ENCODE peak calls at places on chromosomes 2 and 18, in ten cellular contexts. One of them, this sample, is unnamed.

GRCh38 chr2:231680284-231680991 is 27.9 kb upstream of the PTMA start:
- DNase-seq in mesenteric fat pad: no peak
- DNase-seq in stimulated activated CD4-positive, alpha-beta T cell treated with anti-CD3 and anti-CD28 coated beads, Interleukin-1b, Interleukin-23, amount 100 ng/mL, for 4 hours: no peak
- DNase-seq in T1000: no peak
- DNase-seq in esophagus muscularis mucosa: no peak
- DNase-seq in colonic mucosa: peak
- DNase-seq in cardiac fibroblast: no peak
- DNase-seq in activated CD4-positive, alpha-beta T cell treated with anti-CD3 and anti-CD28 coated beads, Interleukin-2, amount 10 ng/mL, durations not matched to agents 7 days and 5 days: no peak
- DNase-seq in cortex of kidney: no peak
- DNase-seq in aorta: no peak
- DNase-seq in this sample: no peak

GRCh38 chr18:2653467-2653866 is 2.1 kb upstream of the SMCHD1 start:
- DNase-seq in cortex of kidney: no peak
- DNase-seq in stimulated activated CD4-positive, alpha-beta T cell treated with anti-CD3 and anti-CD28 coated beads, Interleukin-1b, Interleukin-23, amount 100 ng/mL, for 4 hours: no peak
- DNase-seq in esophagus muscularis mucosa: no peak
- DNase-seq in mesenteric fat pad: no peak
- DNase-seq in activated CD4-positive, alpha-beta T cell treated with anti-CD3 and anti-CD28 coated beads, Interleukin-2, amount 10 ng/mL, durations not matched to agents 7 days and 5 days: no peak
- DNase-seq in aorta: no peak
- DNase-seq in T1000: no peak
- DNase-seq in colonic mucosa: no peak
- DNase-seq in cardiac fibroblast: no peak
- DNase-seq in this sample: no peak

GRCh38 chr2:195505701-195506100 is 151.3 kb upstream of the SLC39A10 start:
- DNase-seq in aorta: no peak
- DNase-seq in mesenteric fat pad: no peak
- DNase-seq in T1000: no peak
- DNase-seq in stimulated activated CD4-positive, alpha-beta T cell treated with anti-CD3 and anti-CD28 coated beads, Interleukin-1b, Interleukin-23, amount 100 ng/mL, for 4 hours: no peak
- DNase-seq in activated CD4-positive, alpha-beta T cell treated with anti-CD3 and anti-CD28 coated beads, Interleukin-2, amount 10 ng/mL, durations not matched to agents 7 days and 5 days: no peak
- DNase-seq in cortex of kidney: no peak
- DNase-seq in esophagus muscularis mucosa: no peak
- DNase-seq in cardiac fibroblast: no peak
- DNase-seq in colonic mucosa: no peak
- DNase-seq in this sample: no peak

GRCh38 chr18:48529796-48530195 is 9.0 kb upstream of the CTIF start:
- DNase-seq in mesenteric fat pad: no peak
- DNase-seq in colonic mucosa: no peak
- DNase-seq in stimulated activated CD4-positive, alpha-beta T cell treated with anti-CD3 and anti-CD28 coated beads, Interleukin-1b, Interleukin-23, amount 100 ng/mL, for 4 hours: no peak
- DNase-seq in cardiac fibroblast: peak
- DNase-seq in esophagus muscularis mucosa: no peak
- DNase-seq in activated CD4-positive, alpha-beta T cell treated with anti-CD3 and anti-CD28 coated beads, Interleukin-2, amount 10 ng/mL, durations not matched to agents 7 days and 5 days: no peak
- DNase-seq in cortex of kidney: no peak
- DNase-seq in T1000: peak
- DNase-seq in aorta: no peak
- DNase-seq in this sample: peak

GRCh38 chr2:103809946-103810345 is 1044.0 kb upstream of the POU3F3 start:
- DNase-seq in mesenteric fat pad: no peak
- DNase-seq in activated CD4-positive, alpha-beta T cell treated with anti-CD3 and anti-CD28 coated beads, Interleukin-2, amount 10 ng/mL, durations not matched to agents 7 days and 5 days: no peak
- DNase-seq in stimulated activated CD4-positive, alpha-beta T cell treated with anti-CD3 and anti-CD28 coated beads, Interleukin-1b, Interleukin-23, amount 100 ng/mL, for 4 hours: no peak
- DNase-seq in T1000: peak
- DNase-seq in esophagus muscularis mucosa: no peak
- DNase-seq in cortex of kidney: no peak
- DNase-seq in cardiac fibroblast: no peak
- DNase-seq in aorta: no peak
- DNase-seq in colonic mucosa: no peak
- DNase-seq in this sample: no peak

GRCh38 chr2:216221806-216222205 is 112.7 kb downstream of the XRCC5 start:
- DNase-seq in activated CD4-positive, alpha-beta T cell treated with anti-CD3 and anti-CD28 coated beads, Interleukin-2, amount 10 ng/mL, durations not matched to agents 7 days and 5 days: no peak
- DNase-seq in mesenteric fat pad: no peak
- DNase-seq in cardiac fibroblast: peak
- DNase-seq in cortex of kidney: no peak
- DNase-seq in stimulated activated CD4-positive, alpha-beta T cell treated with anti-CD3 and anti-CD28 coated beads, Interleukin-1b, Interleukin-23, amount 100 ng/mL, for 4 hours: no peak
- DNase-seq in T1000: no peak
- DNase-seq in colonic mucosa: no peak
- DNase-seq in aorta: no peak
- DNase-seq in esophagus muscularis mucosa: no peak
- DNase-seq in this sample: peak

GRCh38 chr18:36331541-36331971 is 34.0 kb downstream of the FHOD3 start:
- DNase-seq in activated CD4-positive, alpha-beta T cell treated with anti-CD3 and anti-CD28 coated beads, Interleukin-2, amount 10 ng/mL, durations not matched to agents 7 days and 5 days: no peak
- DNase-seq in aorta: no peak
- DNase-seq in esophagus muscularis mucosa: peak
- DNase-seq in T1000: no peak
- DNase-seq in colonic mucosa: peak
- DNase-seq in cardiac fibroblast: no peak
- DNase-seq in mesenteric fat pad: no peak
- DNase-seq in cortex of kidney: no peak
- DNase-seq in stimulated activated CD4-positive, alpha-beta T cell treated with anti-CD3 and anti-CD28 coated beads, Interleukin-1b, Interleukin-23, amount 100 ng/mL, for 4 hours: no peak
- DNase-seq in this sample: no peak

GRCh38 chr2:145028055-145028630 is 508.2 kb upstream of the ZEB2 start:
- DNase-seq in T1000: no peak
- DNase-seq in colonic mucosa: no peak
- DNase-seq in cardiac fibroblast: no peak
- DNase-seq in cortex of kidney: no peak
- DNase-seq in esophagus muscularis mucosa: no peak
- DNase-seq in mesenteric fat pad: no peak
- DNase-seq in activated CD4-positive, alpha-beta T cell treated with anti-CD3 and anti-CD28 coated beads, Interleukin-2, amount 10 ng/mL, durations not matched to agents 7 days and 5 days: no peak
- DNase-seq in stimulated activated CD4-positive, alpha-beta T cell treated with anti-CD3 and anti-CD28 coated beads, Interleukin-1b, Interleukin-23, amount 100 ng/mL, for 4 hours: no peak
- DNase-seq in aorta: no peak
- DNase-seq in this sample: no peak

GRCh38 chr18:532023-532422 is 31.5 kb upstream of the COLEC12 start:
- DNase-seq in stimulated activated CD4-positive, alpha-beta T cell treated with anti-CD3 and anti-CD28 coated beads, Interleukin-1b, Interleukin-23, amount 100 ng/mL, for 4 hours: no peak
- DNase-seq in cardiac fibroblast: no peak
- DNase-seq in colonic mucosa: no peak
- DNase-seq in aorta: no peak
- DNase-seq in cortex of kidney: no peak
- DNase-seq in T1000: no peak
- DNase-seq in esophagus muscularis mucosa: no peak
- DNase-seq in mesenteric fat pad: no peak
- DNase-seq in activated CD4-positive, alpha-beta T cell treated with anti-CD3 and anti-CD28 coated beads, Interleukin-2, amount 10 ng/mL, durations not matched to agents 7 days and 5 days: no peak
- DNase-seq in this sample: no peak

GRCh38 chr18:26482567-26482966 is 65.8 kb downstream of the KCTD1 start:
- DNase-seq in cardiac fibroblast: no peak
- DNase-seq in colonic mucosa: no peak
- DNase-seq in mesenteric fat pad: no peak
- DNase-seq in esophagus muscularis mucosa: no peak
- DNase-seq in T1000: peak
- DNase-seq in activated CD4-positive, alpha-beta T cell treated with anti-CD3 and anti-CD28 coated beads, Interleukin-2, amount 10 ng/mL, durations not matched to agents 7 days and 5 days: no peak
- DNase-seq in cortex of kidney: no peak
- DNase-seq in aorta: no peak
- DNase-seq in stimulated activated CD4-positive, alpha-beta T cell treated with anti-CD3 and anti-CD28 coated beads, Interleukin-1b, Interleukin-23, amount 100 ng/mL, for 4 hours: no peak
- DNase-seq in this sample: no peak

GRCh38 chr2:65370387-65371093 is 61.9 kb downstream of the SPRED2 start:
- DNase-seq in esophagus muscularis mucosa: no peak
- DNase-seq in cardiac fibroblast: peak
- DNase-seq in T1000: no peak
- DNase-seq in aorta: no peak
- DNase-seq in colonic mucosa: peak
- DNase-seq in mesenteric fat pad: no peak
- DNase-seq in stimulated activated CD4-positive, alpha-beta T cell treated with anti-CD3 and anti-CD28 coated beads, Interleukin-1b, Interleukin-23, amount 100 ng/mL, for 4 hours: no peak
- DNase-seq in cortex of kidney: no peak
- DNase-seq in activated CD4-positive, alpha-beta T cell treated with anti-CD3 and anti-CD28 coated beads, Interleukin-2, amount 10 ng/mL, durations not matched to agents 7 days and 5 days: no peak
- DNase-seq in this sample: no peak

GRCh38 chr18:11997466-11997865 is 16.2 kb downstream of the IMPA2 start:
- DNase-seq in esophagus muscularis mucosa: no peak
- DNase-seq in cardiac fibroblast: no peak
- DNase-seq in mesenteric fat pad: no peak
- DNase-seq in stimulated activated CD4-positive, alpha-beta T cell treated with anti-CD3 and anti-CD28 coated beads, Interleukin-1b, Interleukin-23, amount 100 ng/mL, for 4 hours: no peak
- DNase-seq in activated CD4-positive, alpha-beta T cell treated with anti-CD3 and anti-CD28 coated beads, Interleukin-2, amount 10 ng/mL, durations not matched to agents 7 days and 5 days: no peak
- DNase-seq in colonic mucosa: no peak
- DNase-seq in cortex of kidney: no peak
- DNase-seq in aorta: no peak
- DNase-seq in T1000: no peak
- DNase-seq in this sample: no peak

GRCh38 chr2:8553643-8554042 is 128.2 kb upstream of the ID2 start:
- DNase-seq in aorta: no peak
- DNase-seq in mesenteric fat pad: no peak
- DNase-seq in colonic mucosa: no peak
- DNase-seq in cardiac fibroblast: no peak
- DNase-seq in cortex of kidney: no peak
- DNase-seq in stimulated activated CD4-positive, alpha-beta T cell treated with anti-CD3 and anti-CD28 coated beads, Interleukin-1b, Interleukin-23, amount 100 ng/mL, for 4 hours: no peak
- DNase-seq in activated CD4-positive, alpha-beta T cell treated with anti-CD3 and anti-CD28 coated beads, Interleukin-2, amount 10 ng/mL, durations not matched to agents 7 days and 5 days: no peak
- DNase-seq in esophagus muscularis mucosa: no peak
- DNase-seq in T1000: no peak
- DNase-seq in this sample: no peak

GRCh38 chr2:26067980-26068507 is 34.2 kb downstream of the RAB10 start:
- DNase-seq in activated CD4-positive, alpha-beta T cell treated with anti-CD3 and anti-CD28 coated beads, Interleukin-2, amount 10 ng/mL, durations not matched to agents 7 days and 5 days: no peak
- DNase-seq in cortex of kidney: no peak
- DNase-seq in T1000: no peak
- DNase-seq in esophagus muscularis mucosa: no peak
- DNase-seq in cardiac fibroblast: no peak
- DNase-seq in mesenteric fat pad: no peak
- DNase-seq in stimulated activated CD4-positive, alpha-beta T cell treated with anti-CD3 and anti-CD28 coated beads, Interleukin-1b, Interleukin-23, amount 100 ng/mL, for 4 hours: no peak
- DNase-seq in aorta: no peak
- DNase-seq in colonic mucosa: no peak
- DNase-seq in this sample: no peak

GRCh38 chr2:24122356-24123211 is 550 bp downstream of the PFN4 start:
- DNase-seq in T1000: no peak
- DNase-seq in activated CD4-positive, alpha-beta T cell treated with anti-CD3 and anti-CD28 coated beads, Interleukin-2, amount 10 ng/mL, durations not matched to agents 7 days and 5 days: no peak
- DNase-seq in cardiac fibroblast: no peak
- DNase-seq in cortex of kidney: no peak
- DNase-seq in aorta: no peak
- DNase-seq in esophagus muscularis mucosa: no peak
- DNase-seq in mesenteric fat pad: no peak
- DNase-seq in stimulated activated CD4-positive, alpha-beta T cell treated with anti-CD3 and anti-CD28 coated beads, Interleukin-1b, Interleukin-23, amount 100 ng/mL, for 4 hours: no peak
- DNase-seq in colonic mucosa: no peak
- DNase-seq in this sample: no peak

GRCh38 chr2:241859436-241860183 is 916 bp upstream of the PDCD1 start:
- DNase-seq in mesenteric fat pad: no peak
- DNase-seq in stimulated activated CD4-positive, alpha-beta T cell treated with anti-CD3 and anti-CD28 coated beads, Interleukin-1b, Interleukin-23, amount 100 ng/mL, for 4 hours: peak
- DNase-seq in activated CD4-positive, alpha-beta T cell treated with anti-CD3 and anti-CD28 coated beads, Interleukin-2, amount 10 ng/mL, durations not matched to agents 7 days and 5 days: peak
- DNase-seq in colonic mucosa: peak
- DNase-seq in esophagus muscularis mucosa: no peak
- DNase-seq in aorta: peak
- DNase-seq in T1000: no peak
- DNase-seq in cortex of kidney: no peak
- DNase-seq in cardiac fibroblast: peak
- DNase-seq in this sample: peak

GRCh38 chr2:178846458-178846802 is 39.2 kb upstream of the TTN start:
- DNase-seq in mesenteric fat pad: no peak
- DNase-seq in cardiac fibroblast: no peak
- DNase-seq in esophagus muscularis mucosa: no peak
- DNase-seq in T1000: no peak
- DNase-seq in aorta: no peak
- DNase-seq in activated CD4-positive, alpha-beta T cell treated with anti-CD3 and anti-CD28 coated beads, Interleukin-2, amount 10 ng/mL, durations not matched to agents 7 days and 5 days: no peak
- DNase-seq in colonic mucosa: no peak
- DNase-seq in stimulated activated CD4-positive, alpha-beta T cell treated with anti-CD3 and anti-CD28 coated beads, Interleukin-1b, Interleukin-23, amount 100 ng/mL, for 4 hours: no peak
- DNase-seq in cortex of kidney: no peak
- DNase-seq in this sample: no peak

GRCh38 chr2:71831208-71831577 is 316.5 kb downstream of the CYP26B1 start:
- DNase-seq in aorta: peak
- DNase-seq in mesenteric fat pad: no peak
- DNase-seq in cardiac fibroblast: peak
- DNase-seq in cortex of kidney: no peak
- DNase-seq in stimulated activated CD4-positive, alpha-beta T cell treated with anti-CD3 and anti-CD28 coated beads, Interleukin-1b, Interleukin-23, amount 100 ng/mL, for 4 hours: no peak
- DNase-seq in T1000: peak
- DNase-seq in esophagus muscularis mucosa: peak
- DNase-seq in activated CD4-positive, alpha-beta T cell treated with anti-CD3 and anti-CD28 coated beads, Interleukin-2, amount 10 ng/mL, durations not matched to agents 7 days and 5 days: no peak
- DNase-seq in colonic mucosa: no peak
- DNase-seq in this sample: peak

GRCh38 chr2:132670104-132670960 is at the start of gene LYPD1:
- DNase-seq in aorta: no peak
- DNase-seq in activated CD4-positive, alpha-beta T cell treated with anti-CD3 and anti-CD28 coated beads, Interleukin-2, amount 10 ng/mL, durations not matched to agents 7 days and 5 days: no peak
- DNase-seq in cardiac fibroblast: no peak
- DNase-seq in stimulated activated CD4-positive, alpha-beta T cell treated with anti-CD3 and anti-CD28 coated beads, Interleukin-1b, Interleukin-23, amount 100 ng/mL, for 4 hours: no peak
- DNase-seq in T1000: peak
- DNase-seq in esophagus muscularis mucosa: no peak
- DNase-seq in cortex of kidney: no peak
- DNase-seq in colonic mucosa: peak
- DNase-seq in mesenteric fat pad: no peak
- DNase-seq in this sample: no peak

GRCh38 chr2:231361701-231362588 is 33.6 kb upstream of the B3GNT7 start:
- DNase-seq in mesenteric fat pad: peak
- DNase-seq in aorta: no peak
- DNase-seq in stimulated activated CD4-positive, alpha-beta T cell treated with anti-CD3 and anti-CD28 coated beads, Interleukin-1b, Interleukin-23, amount 100 ng/mL, for 4 hours: no peak
- DNase-seq in T1000: no peak
- DNase-seq in esophagus muscularis mucosa: no peak
- DNase-seq in cardiac fibroblast: no peak
- DNase-seq in activated CD4-positive, alpha-beta T cell treated with anti-CD3 and anti-CD28 coated beads, Interleukin-2, amount 10 ng/mL, durations not matched to agents 7 days and 5 days: peak
- DNase-seq in colonic mucosa: no peak
- DNase-seq in cortex of kidney: no peak
- DNase-seq in this sample: no peak

GRCh38 chr2:29209551-29209950 is 94.3 kb downstream of the CLIP4 start:
- DNase-seq in activated CD4-positive, alpha-beta T cell treated with anti-CD3 and anti-CD28 coated beads, Interleukin-2, amount 10 ng/mL, durations not matched to agents 7 days and 5 days: no peak
- DNase-seq in esophagus muscularis mucosa: no peak
- DNase-seq in T1000: no peak
- DNase-seq in cardiac fibroblast: no peak
- DNase-seq in stimulated activated CD4-positive, alpha-beta T cell treated with anti-CD3 and anti-CD28 coated beads, Interleukin-1b, Interleukin-23, amount 100 ng/mL, for 4 hours: no peak
- DNase-seq in cortex of kidney: no peak
- DNase-seq in aorta: no peak
- DNase-seq in colonic mucosa: no peak
- DNase-seq in mesenteric fat pad: no peak
- DNase-seq in this sample: no peak

GRCh38 chr2:153197635-153198386 is 280.8 kb downstream of the RPRM start:
- DNase-seq in T1000: no peak
- DNase-seq in cortex of kidney: no peak
- DNase-seq in mesenteric fat pad: peak
- DNase-seq in esophagus muscularis mucosa: no peak
- DNase-seq in colonic mucosa: no peak
- DNase-seq in aorta: no peak
- DNase-seq in stimulated activated CD4-positive, alpha-beta T cell treated with anti-CD3 and anti-CD28 coated beads, Interleukin-1b, Interleukin-23, amount 100 ng/mL, for 4 hours: no peak
- DNase-seq in cardiac fibroblast: no peak
- DNase-seq in activated CD4-positive, alpha-beta T cell treated with anti-CD3 and anti-CD28 coated beads, Interleukin-2, amount 10 ng/mL, durations not matched to agents 7 days and 5 days: no peak
- DNase-seq in this sample: no peak

GRCh38 chr2:39542523-39542922 is 105.4 kb upstream of the MAP4K3 start:
- DNase-seq in aorta: no peak
- DNase-seq in mesenteric fat pad: no peak
- DNase-seq in colonic mucosa: no peak
- DNase-seq in esophagus muscularis mucosa: peak
- DNase-seq in cardiac fibroblast: no peak
- DNase-seq in T1000: no peak
- DNase-seq in activated CD4-positive, alpha-beta T cell treated with anti-CD3 and anti-CD28 coated beads, Interleukin-2, amount 10 ng/mL, durations not matched to agents 7 days and 5 days: no peak
- DNase-seq in stimulated activated CD4-positive, alpha-beta T cell treated with anti-CD3 and anti-CD28 coated beads, Interleukin-1b, Interleukin-23, amount 100 ng/mL, for 4 hours: no peak
- DNase-seq in cortex of kidney: no peak
- DNase-seq in this sample: no peak

GRCh38 chr2:239216614-239217273 is 184.1 kb downstream of the HDAC4 start:
- DNase-seq in cardiac fibroblast: no peak
- DNase-seq in cortex of kidney: no peak
- DNase-seq in aorta: no peak
- DNase-seq in colonic mucosa: no peak
- DNase-seq in activated CD4-positive, alpha-beta T cell treated with anti-CD3 and anti-CD28 coated beads, Interleukin-2, amount 10 ng/mL, durations not matched to agents 7 days and 5 days: peak
- DNase-seq in mesenteric fat pad: peak
- DNase-seq in esophagus muscularis mucosa: no peak
- DNase-seq in stimulated activated CD4-positive, alpha-beta T cell treated with anti-CD3 and anti-CD28 coated beads, Interleukin-1b, Interleukin-23, amount 100 ng/mL, for 4 hours: no peak
- DNase-seq in T1000: no peak
- DNase-seq in this sample: no peak

GRCh38 chr2:230893338-230893737 is 28.6 kb downstream of the ITM2C start:
- DNase-seq in activated CD4-positive, alpha-beta T cell treated with anti-CD3 and anti-CD28 coated beads, Interleukin-2, amount 10 ng/mL, durations not matched to agents 7 days and 5 days: no peak
- DNase-seq in esophagus muscularis mucosa: no peak
- DNase-seq in mesenteric fat pad: peak
- DNase-seq in T1000: no peak
- DNase-seq in cortex of kidney: no peak
- DNase-seq in aorta: no peak
- DNase-seq in cardiac fibroblast: no peak
- DNase-seq in colonic mucosa: no peak
- DNase-seq in stimulated activated CD4-positive, alpha-beta T cell treated with anti-CD3 and anti-CD28 coated beads, Interleukin-1b, Interleukin-23, amount 100 ng/mL, for 4 hours: no peak
- DNase-seq in this sample: no peak

GRCh38 chr2:130727286-130727924 is 1.5 kb upstream of the GPR148 start:
- DNase-seq in activated CD4-positive, alpha-beta T cell treated with anti-CD3 and anti-CD28 coated beads, Interleukin-2, amount 10 ng/mL, durations not matched to agents 7 days and 5 days: peak
- DNase-seq in cardiac fibroblast: peak
- DNase-seq in aorta: peak
- DNase-seq in T1000: peak
- DNase-seq in stimulated activated CD4-positive, alpha-beta T cell treated with anti-CD3 and anti-CD28 coated beads, Interleukin-1b, Interleukin-23, amount 100 ng/mL, for 4 hours: peak
- DNase-seq in esophagus muscularis mucosa: peak
- DNase-seq in mesenteric fat pad: no peak
- DNase-seq in cortex of kidney: no peak
- DNase-seq in colonic mucosa: peak
- DNase-seq in this sample: peak

GRCh38 chr2:43210467-43211303 is 15.7 kb downstream of the ZFP36L2 start:
- DNase-seq in esophagus muscularis mucosa: no peak
- DNase-seq in stimulated activated CD4-positive, alpha-beta T cell treated with anti-CD3 and anti-CD28 coated beads, Interleukin-1b, Interleukin-23, amount 100 ng/mL, for 4 hours: no peak
- DNase-seq in T1000: no peak
- DNase-seq in colonic mucosa: peak
- DNase-seq in aorta: peak
- DNase-seq in cortex of kidney: no peak
- DNase-seq in cardiac fibroblast: peak
- DNase-seq in activated CD4-positive, alpha-beta T cell treated with anti-CD3 and anti-CD28 coated beads, Interleukin-2, amount 10 ng/mL, durations not matched to agents 7 days and 5 days: peak
- DNase-seq in mesenteric fat pad: no peak
- DNase-seq in this sample: peak

GRCh38 chr2:226705133-226705886 is 94.3 kb downstream of the IRS1 start:
- DNase-seq in cardiac fibroblast: no peak
- DNase-seq in aorta: no peak
- DNase-seq in esophagus muscularis mucosa: peak
- DNase-seq in activated CD4-positive, alpha-beta T cell treated with anti-CD3 and anti-CD28 coated beads, Interleukin-2, amount 10 ng/mL, durations not matched to agents 7 days and 5 days: no peak
- DNase-seq in stimulated activated CD4-positive, alpha-beta T cell treated with anti-CD3 and anti-CD28 coated beads, Interleukin-1b, Interleukin-23, amount 100 ng/mL, for 4 hours: no peak
- DNase-seq in T1000: no peak
- DNase-seq in cortex of kidney: no peak
- DNase-seq in colonic mucosa: no peak
- DNase-seq in mesenteric fat pad: no peak
- DNase-seq in this sample: no peak

This sample was measured in amniotic epithelial cell.